ENCODE peak calls at places on chromosomes 16 and 17, in six cellular contexts. O is hepatocyte, G is gastrocnemius medialis, I is right lobe of liver, S is colonic mucosa, X is endodermal cell. B is an unnamed sample.
A peak's percentile ranks its signal among the peaks of the same experiment; 100 is the strongest.

GRCh38 chr16:31471875-31472558 is at the start of gene TGFB1I1:
- DNase-seq in I (no peak), O (peak; percentile 74), X (peak; percentile 83), G (no peak), S (peak; percentile 60), B (no peak)

GRCh38 chr17:57566724-57567123 is 178.4 kb downstream of the CCDC182 start:
- DNase-seq in X (no peak), S (no peak), I (no peak), G (no peak), O (no peak), B (no peak)

GRCh38 chr17:28018439-28019070 is 23.9 kb upstream of the NLK start:
- DNase-seq in I (no peak), S (no peak), X (no peak), O (no peak), G (no peak), B (peak; percentile 52)

GRCh38 chr16:72811188-72811720 is 236.7 kb downstream of the ZFHX3 start:
- DNase-seq in I (peak; percentile 76), G (no peak), S (no peak), O (no peak), X (no peak), B (no peak)

GRCh38 chr17:64005734-64006167 is 7.6 kb downstream of the PRR29 start:
- DNase-seq in X (peak; percentile 54), I (no peak), G (no peak), O (no peak), S (peak; percentile 60), B (peak; percentile 64)

GRCh38 chr16:30565526-30565925 is 6.0 kb downstream of the ZNF688 start:
- DNase-seq in S (no peak), G (no peak), I (no peak), X (no peak), O (no peak), B (no peak)

GRCh38 chr16:85415196-85415988 is 197.7 kb upstream of the GSE1 start:
- DNase-seq in S (no peak), I (peak; percentile 50), G (no peak), X (no peak), O (no peak), B (peak; percentile 44)

GRCh38 chr17:76207268-76207667 is 33.0 kb downstream of the RNF157 start:
- DNase-seq in I (no peak), X (no peak), G (no peak), S (no peak), O (no peak), B (no peak)

GRCh38 chr17:15255713-15256454 is 9.2 kb downstream of the PMP22 start:
- DNase-seq in I (no peak), X (no peak), G (peak; percentile 41), O (no peak), S (no peak), B (no peak)

GRCh38 chr16:82366462-82366861 is 196.4 kb upstream of the MPHOSPH6 start:
- DNase-seq in G (no peak), S (no peak), X (no peak), I (no peak), O (no peak), B (no peak)

GRCh38 chr17:76893623-76894358 is 25.6 kb downstream of the MGAT5B start:
- DNase-seq in O (no peak), G (no peak), S (no peak), X (no peak), I (no peak), B (no peak)

GRCh38 chr16:13970708-13971422 is 50.9 kb downstream of the ERCC4 start:
- DNase-seq in O (no peak), G (no peak), S (no peak), X (no peak), I (no peak), B (no peak)

GRCh38 chr16:10992797-10993196 is 48.4 kb downstream of the CLEC16A start:
- DNase-seq in G (no peak), X (peak; percentile 79), I (no peak), O (no peak), S (peak; percentile 45), B (no peak)

GRCh38 chr16:19858006-19858653 is 26.5 kb downstream of the GPRC5B start:
- DNase-seq in O (no peak), S (no peak), I (no peak), X (no peak), G (no peak), B (peak; percentile 11)

GRCh38 chr16:3459401-3460090 is 16.1 kb downstream of the NAA60 start:
- DNase-seq in I (no peak), G (no peak), S (no peak), O (peak; percentile 51), X (no peak), B (no peak)

GRCh38 chr17:17937450-17937849 is 34.8 kb downstream of the TOM1L2 start:
- DNase-seq in I (no peak), X (no peak), G (no peak), O (no peak), S (no peak), B (no peak)

GRCh38 chr16:47694543-47694942 is 233.4 kb downstream of the PHKB start:
- DNase-seq in O (no peak), X (peak; percentile 57), S (no peak), G (no peak), I (no peak), B (no peak)

GRCh38 chr17:16912021-16912962 is 59.6 kb downstream of the TNFRSF13B start:
- DNase-seq in S (no peak), X (peak; percentile 39), O (no peak), G (no peak), I (no peak), B (no peak)

GRCh38 chr16:85347213-85347591 is 234.9 kb upstream of the CIBAR2 start:
- DNase-seq in G (no peak), I (no peak), O (peak; percentile 44), X (peak; percentile 86), S (no peak), B (no peak)

DNA sequence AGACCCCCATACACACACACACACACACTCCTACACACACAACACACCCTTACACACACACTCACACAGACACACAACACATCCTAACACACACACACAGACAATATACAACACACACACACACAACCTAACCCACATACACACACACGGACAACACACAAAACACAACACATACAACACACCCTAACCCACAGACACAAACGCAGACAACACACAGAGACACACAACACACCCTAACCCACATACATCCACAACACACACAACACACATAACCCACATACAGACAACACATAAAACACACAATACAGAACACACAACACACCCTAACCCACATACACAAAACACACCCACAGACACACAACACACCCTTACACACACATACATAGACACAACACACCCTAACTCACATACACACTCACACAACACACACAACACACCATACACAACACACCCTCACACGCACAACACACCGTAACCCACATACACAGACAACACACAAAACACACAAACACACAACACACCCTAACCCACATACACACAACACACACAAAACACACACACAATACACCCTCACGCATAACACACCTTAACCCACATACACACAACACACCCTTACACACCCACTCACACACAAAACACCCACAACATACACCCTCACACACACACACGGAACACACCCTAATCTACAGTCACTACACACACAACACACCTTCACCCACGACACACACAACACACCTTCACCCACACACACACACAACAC is 4.4 kb downstream of the ASGR1 start:
- DNase-seq in G (no peak), O (no peak), I (no peak), X (no peak), S (no peak), B (no peak)
- H3K4me3 ChIP-seq in G (no peak overlapping the region), O (no peak overlapping the region), I (no peak overlapping the region), X (no peak overlapping the region), S (no peak overlapping the region), B (no peak overlapping the region)

GRCh38 chr16:57939872-57940224 is 31.1 kb downstream of the CNGB1 start:
- DNase-seq in G (no peak), I (no peak), O (no peak), S (no peak), X (no peak), B (no peak)

GRCh38 chr16:57940382-57940966 is 30.5 kb downstream of the CNGB1 start:
- DNase-seq in X (no peak), O (no peak), G (no peak), S (no peak), I (no peak), B (no peak)

GRCh38 chr16:57937861-57938260 is 33.1 kb downstream of the CNGB1 start:
- DNase-seq in O (no peak), S (no peak), X (no peak), G (no peak), I (no peak), B (no peak)

GRCh38 chr16:57938484-57938883 is 32.4 kb downstream of the CNGB1 start:
- DNase-seq in I (no peak), G (no peak), O (no peak), S (no peak), X (no peak), B (no peak)

DNA sequence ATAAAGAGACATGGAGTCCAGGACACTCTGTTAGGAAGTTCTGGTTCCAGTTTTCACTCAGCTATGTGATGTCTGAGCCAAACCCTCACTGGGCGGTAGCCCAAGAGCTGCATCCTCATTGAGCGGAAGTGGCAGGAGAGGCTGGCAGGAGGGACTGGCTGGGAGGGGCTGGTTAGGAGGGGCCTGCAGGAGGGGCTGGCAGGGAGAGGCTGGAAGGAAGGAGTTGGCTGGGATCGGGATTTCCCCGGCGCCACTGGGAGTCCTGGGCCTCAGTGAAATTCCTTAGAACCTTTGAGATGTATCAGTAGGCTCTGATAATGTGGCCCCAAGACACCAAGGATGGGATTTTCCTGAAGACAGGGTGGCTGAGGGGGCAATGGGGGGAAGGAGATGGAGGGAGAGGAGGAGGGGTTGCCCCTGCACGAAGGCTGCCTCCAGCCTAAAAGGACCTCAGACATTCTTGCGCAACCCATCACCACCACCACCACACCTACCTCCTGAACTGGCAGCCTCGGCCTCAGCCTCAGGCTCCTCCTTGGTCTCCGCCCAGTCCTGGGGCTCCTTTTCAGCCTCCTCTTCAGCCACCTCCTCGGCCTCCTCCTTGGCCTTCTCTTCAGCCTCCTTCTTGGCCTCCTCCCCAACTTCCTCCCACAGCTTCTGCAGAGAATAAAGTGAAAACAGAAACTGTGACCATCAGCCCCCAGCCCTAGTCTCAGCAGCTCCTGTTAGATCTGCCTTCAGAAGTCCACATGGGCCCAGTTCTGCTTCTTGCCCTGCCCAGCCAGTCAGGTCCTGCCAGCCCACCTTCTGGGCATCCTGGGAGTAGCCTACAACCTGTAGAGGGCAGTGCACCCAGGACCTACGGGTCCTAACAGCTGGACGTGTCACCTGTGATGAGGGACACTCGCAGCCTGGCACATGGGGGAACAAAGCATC is 31.7 kb downstream of the CNGB1 start:
- DNase-seq in I (no peak), S (peak; percentile 72), O (peak; percentile 55), G (no peak), X (peak; percentile 68), B (peak; percentile 83)
- TF ChIP-seq CTCF in I (peak; percentile 31), S (no peak), O (no peak), G (no peak), X (peak; percentile 64), B (peak; percentile 15)

GRCh38 chr16:27316038-27316680 is 2.4 kb downstream of the IL4R start:
- DNase-seq in O (no peak), I (no peak), S (no peak), G (no peak), X (peak; percentile 36), B (no peak)
- H3K27ac ChIP-seq in O (peak overlapping the region; percentile 38), I (peak overlapping the region; percentile 99), S (peak overlapping the region; percentile 99), G (peak overlapping the region; percentile 82), X (no peak overlapping the region), B (peak overlapping the region; percentile 100)

DNA sequence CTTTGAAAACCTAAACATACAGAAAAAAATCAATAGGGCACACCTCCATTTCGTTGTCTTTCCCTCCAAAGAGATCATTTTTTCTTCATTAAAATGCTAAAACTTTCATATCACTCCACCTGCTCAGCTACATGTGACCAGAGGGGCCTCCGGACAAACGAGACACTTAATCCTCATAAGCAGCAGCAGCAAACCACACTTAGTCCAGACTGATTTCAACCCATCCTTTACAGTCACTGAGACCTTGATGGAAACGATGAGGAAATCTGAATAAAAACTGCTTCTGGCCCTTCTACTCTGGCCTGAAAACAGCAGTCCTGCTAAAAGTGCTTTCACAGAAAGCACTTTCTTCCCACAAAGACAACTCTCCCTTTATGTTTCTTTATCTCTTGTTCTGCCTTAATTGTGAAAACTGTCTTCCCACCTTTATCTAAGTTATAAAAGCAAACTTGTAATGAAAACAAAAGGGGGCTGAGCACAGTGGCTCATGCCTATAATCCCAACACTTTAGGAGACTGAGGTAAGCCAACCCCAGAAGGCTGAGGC is 4.6 kb downstream of the ANKRD11 start:
- DNase-seq in G (no peak), O (no peak), X (no peak), I (no peak), S (no peak), B (no peak)
- H3K4me3 ChIP-seq in G (no peak overlapping the region), O (no peak overlapping the region), X (no peak overlapping the region), I (no peak overlapping the region), S (no peak overlapping the region), B (no peak overlapping the region)